ENCODE peak calls at places on chromosomes 12 and 14, in eight cellular contexts. One of them, this sample, is unnamed.

GRCh38 chr12:3727877-3728632 is 24.9 kb downstream of the CRACR2A start:
- DNase-seq in Calu3: no peak
- DNase-seq in stimulated activated naive B cell treated with anti-CD40 and anti-IgM and Interleukin-4, amounts not matched to agents 10 μg/mL and 1 μg/mL and 100 μg/mL, for 72 hours: no peak
- DNase-seq in right cardiac atrium: no peak
- DNase-seq in endothelial cell: no peak
- DNase-seq in lower lobe of right lung: no peak
- DNase-seq in sciatic nerve: no peak
- DNase-seq in cardiac muscle cell: peak
- DNase-seq in this sample: peak

GRCh38 chr12:56243731-56244181 is 13.9 kb downstream of the SLC39A5 start:
- DNase-seq in Calu3: no peak
- DNase-seq in stimulated activated naive B cell treated with anti-CD40 and anti-IgM and Interleukin-4, amounts not matched to agents 10 μg/mL and 1 μg/mL and 100 μg/mL, for 72 hours: no peak
- DNase-seq in right cardiac atrium: no peak
- DNase-seq in endothelial cell: no peak
- DNase-seq in lower lobe of right lung: no peak
- DNase-seq in sciatic nerve: no peak
- DNase-seq in cardiac muscle cell: peak
- DNase-seq in this sample: peak

GRCh38 chr14:91573894-91574837 is 64.1 kb upstream of the PPP4R3A start:
- DNase-seq in Calu3: peak
- DNase-seq in stimulated activated naive B cell treated with anti-CD40 and anti-IgM and Interleukin-4, amounts not matched to agents 10 μg/mL and 1 μg/mL and 100 μg/mL, for 72 hours: peak
- DNase-seq in right cardiac atrium: peak
- DNase-seq in endothelial cell: peak
- DNase-seq in lower lobe of right lung: peak
- DNase-seq in sciatic nerve: peak
- DNase-seq in cardiac muscle cell: peak
- DNase-seq in this sample: peak

GRCh38 chr14:67570453-67570852 is 29.6 kb downstream of the PIGH start:
- DNase-seq in Calu3: no peak
- DNase-seq in stimulated activated naive B cell treated with anti-CD40 and anti-IgM and Interleukin-4, amounts not matched to agents 10 μg/mL and 1 μg/mL and 100 μg/mL, for 72 hours: no peak
- DNase-seq in right cardiac atrium: no peak
- DNase-seq in endothelial cell: no peak
- DNase-seq in lower lobe of right lung: no peak
- DNase-seq in sciatic nerve: no peak
- DNase-seq in cardiac muscle cell: no peak
- DNase-seq in this sample: no peak

GRCh38 chr14:55913324-55914035 is 204.7 kb upstream of the PELI2 start:
- DNase-seq in Calu3: no peak
- DNase-seq in stimulated activated naive B cell treated with anti-CD40 and anti-IgM and Interleukin-4, amounts not matched to agents 10 μg/mL and 1 μg/mL and 100 μg/mL, for 72 hours: no peak
- DNase-seq in right cardiac atrium: peak
- DNase-seq in endothelial cell: no peak
- DNase-seq in lower lobe of right lung: no peak
- DNase-seq in sciatic nerve: no peak
- DNase-seq in cardiac muscle cell: peak
- DNase-seq in this sample: no peak

GRCh38 chr12:113002676-113003075 is 24.4 kb downstream of the OAS2 start:
- DNase-seq in Calu3: no peak
- DNase-seq in stimulated activated naive B cell treated with anti-CD40 and anti-IgM and Interleukin-4, amounts not matched to agents 10 μg/mL and 1 μg/mL and 100 μg/mL, for 72 hours: no peak
- DNase-seq in right cardiac atrium: no peak
- DNase-seq in endothelial cell: no peak
- DNase-seq in lower lobe of right lung: no peak
- DNase-seq in sciatic nerve: no peak
- DNase-seq in cardiac muscle cell: no peak
- DNase-seq in this sample: no peak

GRCh38 chr12:1801285-1801975 is 18.9 kb upstream of the LRTM2 start:
- DNase-seq in Calu3: no peak
- DNase-seq in stimulated activated naive B cell treated with anti-CD40 and anti-IgM and Interleukin-4, amounts not matched to agents 10 μg/mL and 1 μg/mL and 100 μg/mL, for 72 hours: no peak
- DNase-seq in right cardiac atrium: no peak
- DNase-seq in endothelial cell: no peak
- DNase-seq in lower lobe of right lung: no peak
- DNase-seq in sciatic nerve: peak
- DNase-seq in cardiac muscle cell: no peak
- DNase-seq in this sample: no peak

GRCh38 chr12:113667667-113668356 is 196.1 kb upstream of the LHX5 start:
- DNase-seq in Calu3: no peak
- DNase-seq in stimulated activated naive B cell treated with anti-CD40 and anti-IgM and Interleukin-4, amounts not matched to agents 10 μg/mL and 1 μg/mL and 100 μg/mL, for 72 hours: no peak
- DNase-seq in right cardiac atrium: no peak
- DNase-seq in endothelial cell: no peak
- DNase-seq in lower lobe of right lung: no peak
- DNase-seq in sciatic nerve: no peak
- DNase-seq in cardiac muscle cell: no peak
- DNase-seq in this sample: no peak

GRCh38 chr12:113196996-113197395 is 11.5 kb downstream of the RITA1 start:
- DNase-seq in Calu3: peak
- DNase-seq in stimulated activated naive B cell treated with anti-CD40 and anti-IgM and Interleukin-4, amounts not matched to agents 10 μg/mL and 1 μg/mL and 100 μg/mL, for 72 hours: peak
- DNase-seq in right cardiac atrium: peak
- DNase-seq in endothelial cell: peak
- DNase-seq in lower lobe of right lung: no peak
- DNase-seq in sciatic nerve: peak
- DNase-seq in cardiac muscle cell: peak
- DNase-seq in this sample: peak

GRCh38 chr12:65022960-65023359 is 98.1 kb downstream of the WIF1 start:
- DNase-seq in Calu3: peak
- DNase-seq in stimulated activated naive B cell treated with anti-CD40 and anti-IgM and Interleukin-4, amounts not matched to agents 10 μg/mL and 1 μg/mL and 100 μg/mL, for 72 hours: no peak
- DNase-seq in right cardiac atrium: no peak
- DNase-seq in endothelial cell: no peak
- DNase-seq in lower lobe of right lung: no peak
- DNase-seq in sciatic nerve: no peak
- DNase-seq in cardiac muscle cell: no peak
- DNase-seq in this sample: no peak

GRCh38 chr12:52870361-52871290 is 21.8 kb upstream of the KRT78 start:
- DNase-seq in Calu3: peak
- DNase-seq in stimulated activated naive B cell treated with anti-CD40 and anti-IgM and Interleukin-4, amounts not matched to agents 10 μg/mL and 1 μg/mL and 100 μg/mL, for 72 hours: peak
- DNase-seq in right cardiac atrium: peak
- DNase-seq in endothelial cell: peak
- DNase-seq in lower lobe of right lung: peak
- DNase-seq in sciatic nerve: peak
- DNase-seq in cardiac muscle cell: peak
- DNase-seq in this sample: peak

GRCh38 chr12:67426067-67426466 is 156.9 kb downstream of the CAND1 start:
- DNase-seq in Calu3: no peak
- DNase-seq in stimulated activated naive B cell treated with anti-CD40 and anti-IgM and Interleukin-4, amounts not matched to agents 10 μg/mL and 1 μg/mL and 100 μg/mL, for 72 hours: no peak
- DNase-seq in right cardiac atrium: no peak
- DNase-seq in endothelial cell: no peak
- DNase-seq in lower lobe of right lung: no peak
- DNase-seq in sciatic nerve: no peak
- DNase-seq in cardiac muscle cell: peak
- DNase-seq in this sample: no peak

GRCh38 chr12:10919809-10920208 is 9.2 kb upstream of the PRH2 start:
- DNase-seq in Calu3: no peak
- DNase-seq in stimulated activated naive B cell treated with anti-CD40 and anti-IgM and Interleukin-4, amounts not matched to agents 10 μg/mL and 1 μg/mL and 100 μg/mL, for 72 hours: no peak
- DNase-seq in right cardiac atrium: no peak
- DNase-seq in endothelial cell: no peak
- DNase-seq in lower lobe of right lung: no peak
- DNase-seq in sciatic nerve: no peak
- DNase-seq in cardiac muscle cell: no peak
- DNase-seq in this sample: no peak

GRCh38 chr14:49427117-49427516 is 159.1 kb downstream of the RPS29 start:
- DNase-seq in Calu3: no peak
- DNase-seq in stimulated activated naive B cell treated with anti-CD40 and anti-IgM and Interleukin-4, amounts not matched to agents 10 μg/mL and 1 μg/mL and 100 μg/mL, for 72 hours: no peak
- DNase-seq in right cardiac atrium: no peak
- DNase-seq in endothelial cell: no peak
- DNase-seq in lower lobe of right lung: no peak
- DNase-seq in sciatic nerve: no peak
- DNase-seq in cardiac muscle cell: no peak
- DNase-seq in this sample: no peak

GRCh38 chr14:36520601-36521525 is 831 bp upstream of the NKX2-1 start:
- DNase-seq in Calu3: peak
- DNase-seq in stimulated activated naive B cell treated with anti-CD40 and anti-IgM and Interleukin-4, amounts not matched to agents 10 μg/mL and 1 μg/mL and 100 μg/mL, for 72 hours: no peak
- DNase-seq in right cardiac atrium: no peak
- DNase-seq in endothelial cell: peak
- DNase-seq in lower lobe of right lung: peak
- DNase-seq in sciatic nerve: no peak
- DNase-seq in cardiac muscle cell: peak
- DNase-seq in this sample: peak

GRCh38 chr12:29350080-29350479 is 30.9 kb downstream of the ERGIC2 start:
- DNase-seq in Calu3: no peak
- DNase-seq in stimulated activated naive B cell treated with anti-CD40 and anti-IgM and Interleukin-4, amounts not matched to agents 10 μg/mL and 1 μg/mL and 100 μg/mL, for 72 hours: no peak
- DNase-seq in right cardiac atrium: no peak
- DNase-seq in endothelial cell: no peak
- DNase-seq in lower lobe of right lung: no peak
- DNase-seq in sciatic nerve: no peak
- DNase-seq in cardiac muscle cell: peak
- DNase-seq in this sample: no peak

GRCh38 chr14:51521764-51522163 is 129.9 kb upstream of the FRMD6 start:
- DNase-seq in Calu3: no peak
- DNase-seq in stimulated activated naive B cell treated with anti-CD40 and anti-IgM and Interleukin-4, amounts not matched to agents 10 μg/mL and 1 μg/mL and 100 μg/mL, for 72 hours: no peak
- DNase-seq in right cardiac atrium: no peak
- DNase-seq in endothelial cell: no peak
- DNase-seq in lower lobe of right lung: no peak
- DNase-seq in sciatic nerve: no peak
- DNase-seq in cardiac muscle cell: peak
- DNase-seq in this sample: no peak

GRCh38 chr12:124340080-124340900 is 45.4 kb downstream of the RFLNA start:
- DNase-seq in Calu3: no peak
- DNase-seq in stimulated activated naive B cell treated with anti-CD40 and anti-IgM and Interleukin-4, amounts not matched to agents 10 μg/mL and 1 μg/mL and 100 μg/mL, for 72 hours: no peak
- DNase-seq in right cardiac atrium: no peak
- DNase-seq in endothelial cell: no peak
- DNase-seq in lower lobe of right lung: no peak
- DNase-seq in sciatic nerve: no peak
- DNase-seq in cardiac muscle cell: no peak
- DNase-seq in this sample: no peak

GRCh38 chr12:40099423-40099853 is 6.4 kb downstream of the SLC2A13 start:
- DNase-seq in Calu3: peak
- DNase-seq in stimulated activated naive B cell treated with anti-CD40 and anti-IgM and Interleukin-4, amounts not matched to agents 10 μg/mL and 1 μg/mL and 100 μg/mL, for 72 hours: no peak
- DNase-seq in right cardiac atrium: no peak
- DNase-seq in endothelial cell: no peak
- DNase-seq in lower lobe of right lung: no peak
- DNase-seq in sciatic nerve: no peak
- DNase-seq in cardiac muscle cell: peak
- DNase-seq in this sample: peak

GRCh38 chr14:51963164-51963733 is 26.1 kb upstream of the RTRAF start:
- DNase-seq in Calu3: no peak
- DNase-seq in stimulated activated naive B cell treated with anti-CD40 and anti-IgM and Interleukin-4, amounts not matched to agents 10 μg/mL and 1 μg/mL and 100 μg/mL, for 72 hours: no peak
- DNase-seq in right cardiac atrium: no peak
- DNase-seq in endothelial cell: no peak
- DNase-seq in lower lobe of right lung: no peak
- DNase-seq in sciatic nerve: no peak
- DNase-seq in cardiac muscle cell: peak
- DNase-seq in this sample: no peak

GRCh38 chr14:41449057-41449456 is 157.6 kb upstream of the LRFN5 start:
- DNase-seq in Calu3: no peak
- DNase-seq in stimulated activated naive B cell treated with anti-CD40 and anti-IgM and Interleukin-4, amounts not matched to agents 10 μg/mL and 1 μg/mL and 100 μg/mL, for 72 hours: no peak
- DNase-seq in right cardiac atrium: no peak
- DNase-seq in endothelial cell: no peak
- DNase-seq in lower lobe of right lung: no peak
- DNase-seq in sciatic nerve: no peak
- DNase-seq in cardiac muscle cell: peak
- DNase-seq in this sample: no peak

GRCh38 chr14:23217032-23217431 is 20.7 kb upstream of the RNF212B start:
- DNase-seq in Calu3: no peak
- DNase-seq in stimulated activated naive B cell treated with anti-CD40 and anti-IgM and Interleukin-4, amounts not matched to agents 10 μg/mL and 1 μg/mL and 100 μg/mL, for 72 hours: no peak
- DNase-seq in right cardiac atrium: no peak
- DNase-seq in endothelial cell: no peak
- DNase-seq in lower lobe of right lung: no peak
- DNase-seq in sciatic nerve: no peak
- DNase-seq in cardiac muscle cell: no peak
- DNase-seq in this sample: no peak